ENCODE peak calls at places on chromosome 1, in eight cellular contexts. J is neuronal stem cell; C is NCI-H345; S is Calu3; Z is heart left ventricle; Y is CD8-positive, alpha-beta memory T cell; R is NCI-H524 treated with DMSO at 0.1 percent for 48 hours; A is tibial artery. I is an unnamed sample.

GRCh38 chr1:19910650-19911049 is 12.8 kb downstream of the PLA2G2E start:
- DNase-seq in J (no peak), S (no peak), C (no peak), Z (no peak), Y (no peak), R (no peak), A (no peak), I (no peak)

GRCh38 chr1:70874826-70875225 is 172.8 kb downstream of the PTGER3 start:
- DNase-seq in Z (no peak), R (no peak), S (no peak), Y (no peak), J (no peak), C (no peak), A (no peak), I (no peak)

GRCh38 chr1:196115641-196116040 is 492.6 kb downstream of the KCNT2 start:
- DNase-seq in A (peak; percentile 85), Y (no peak), S (no peak), R (no peak), Z (peak; percentile 82), C (no peak), J (no peak), I (no peak)

GRCh38 chr1:233367057-233367759 is 39.7 kb downstream of the MAP3K21 start:
- DNase-seq in J (no peak), Z (no peak), S (peak; percentile 64), A (no peak), R (no peak), C (no peak), Y (no peak), I (no peak)

GRCh38 chr1:6601049-6601864 is 1.4 kb downstream of the KLHL21 start:
- DNase-seq in R (no peak), S (peak; percentile 78), C (peak; percentile 42), Y (peak; percentile 59), A (peak; percentile 95), J (no peak), Z (peak; percentile 75), I (peak; percentile 84)

GRCh38 chr1:157196245-157196543 is 58.0 kb upstream of the ETV3 start:
- DNase-seq in Z (no peak), R (no peak), Y (no peak), J (no peak), A (no peak), S (no peak), C (no peak), I (no peak)

GRCh38 chr1:9852410-9853301 is 28.9 kb upstream of the CLSTN1 start:
- DNase-seq in Y (no peak), A (no peak), J (no peak), S (no peak), R (peak; percentile 83), Z (no peak), C (no peak), I (peak; percentile 70)

GRCh38 chr1:55428944-55429931 is 214.1 kb upstream of the USP24 start:
- DNase-seq in A (peak; percentile 88), R (no peak), Y (no peak), C (no peak), J (no peak), Z (no peak), S (peak; percentile 90), I (peak; percentile 91)

GRCh38 chr1:232786845-232787455 is 18.3 kb upstream of the MAP10 start:
- DNase-seq in A (no peak), Y (no peak), R (no peak), J (no peak), C (no peak), S (no peak), Z (no peak), I (no peak)

GRCh38 chr1:184555665-184556641 is 169.1 kb downstream of the C1orf21 start:
- DNase-seq in Z (no peak), R (peak; percentile 66), J (no peak), A (no peak), S (no peak), C (no peak), Y (no peak), I (no peak)

GRCh38 chr1:223716302-223716862 is 4.0 kb downstream of the CAPN2 start:
- DNase-seq in R (no peak), J (no peak), A (no peak), C (no peak), Y (peak; percentile 43), Z (no peak), S (no peak), I (peak; percentile 26)

I was measured in hepatocyte.